ENCODE peak calls at places on chromosomes 2 and 18, in seven cellular contexts. B is dorsolateral prefrontal cortex, O is brain microvascular endothelial cell, A is AG04450, E is spleen, Q is left ventricle myocardium inferior, J is NB4. G is an unnamed sample.

GRCh38 chr18:52387246-52387645 is 47.2 kb downstream of the DCC start:
- DNase-seq in J (no peak), B (no peak), O (no peak), E (no peak), A (no peak), Q (no peak), G (no peak)

GRCh38 chr2:29041161-29041660 is 33.1 kb downstream of the PCARE start:
- DNase-seq in A (no peak), O (no peak), E (no peak), J (no peak), B (no peak), Q (no peak), G (no peak)

GRCh38 chr2:85326406-85326945 is 1.3 kb downstream of the TGOLN2 start:
- DNase-seq in O (no peak), E (peak), J (peak), B (no peak), Q (no peak), A (no peak), G (no peak)

GRCh38 chr2:104408266-104408665 is 445.6 kb upstream of the POU3F3 start:
- DNase-seq in B (no peak), Q (no peak), J (no peak), E (no peak), O (no peak), A (no peak), G (no peak)

GRCh38 chr18:74303936-74304335 is 11.7 kb upstream of the C18orf63 start:
- DNase-seq in B (no peak), Q (no peak), A (no peak), O (peak), E (no peak), J (no peak), G (no peak)

GRCh38 chr2:58739033-58739432 is 497.9 kb upstream of the FANCL start:
- DNase-seq in B (no peak), A (no peak), Q (no peak), O (no peak), J (no peak), E (no peak), G (no peak)

GRCh38 chr2:26562811-26563645 is 78.1 kb downstream of the CIB4 start:
- DNase-seq in B (no peak), Q (no peak), A (no peak), O (no peak), J (no peak), E (peak), G (no peak)

GRCh38 chr18:58087928-58088722 is 44.1 kb downstream of the NEDD4L start:
- DNase-seq in B (no peak), E (no peak), A (no peak), Q (no peak), O (no peak), J (peak), G (no peak)

GRCh38 chr2:129862668-129863067 is 116.8 kb upstream of the RAB6C start:
- DNase-seq in J (peak), Q (no peak), B (no peak), A (no peak), O (no peak), E (no peak), G (no peak)

GRCh38 chr2:202932425-202933138 is 20.5 kb downstream of the CARF start:
- DNase-seq in B (no peak), A (no peak), J (no peak), E (no peak), Q (no peak), O (no peak), G (no peak)

GRCh38 chr2:191907091-191907490 is 60.2 kb upstream of the CAVIN2 start:
- DNase-seq in A (no peak), E (no peak), J (no peak), B (no peak), O (no peak), Q (no peak), G (no peak)

GRCh38 chr2:69305712-69306611 is 81.1 kb downstream of the GFPT1 start:
- DNase-seq in E (no peak), J (peak), B (no peak), A (no peak), Q (peak), O (no peak), G (no peak)

GRCh38 chr2:152493417-152493816 is 158.4 kb downstream of the FMNL2 start:
- DNase-seq in Q (no peak), A (no peak), B (no peak), O (no peak), J (peak), E (no peak), G (no peak)

GRCh38 chr2:65017335-65017734 is 28.1 kb downstream of the SLC1A4 start:
- DNase-seq in E (no peak), A (no peak), J (peak), Q (no peak), B (no peak), O (no peak), G (no peak)

GRCh38 chr2:36456227-36456788 is 100.7 kb downstream of the CRIM1 start:
- DNase-seq in Q (peak), J (no peak), B (peak), O (peak), E (peak), A (no peak), G (peak)

GRCh38 chr18:28781616-28782362 is 604.9 kb upstream of the CDH2 start:
- DNase-seq in E (no peak), O (no peak), B (no peak), J (no peak), A (no peak), Q (no peak), G (no peak)

GRCh38 chr18:41639218-41639617 is 315.8 kb upstream of the PIK3C3 start:
- DNase-seq in Q (no peak), E (no peak), J (no peak), O (no peak), B (no peak), A (no peak), G (no peak)

GRCh38 chr18:76941284-76941683 is 118.9 kb downstream of the ZNF236 start:
- DNase-seq in J (no peak), Q (no peak), A (no peak), O (no peak), B (no peak), E (peak), G (no peak)

GRCh38 chr18:76938619-76939018 is 116.3 kb downstream of the ZNF236 start:
- DNase-seq in B (no peak), Q (no peak), E (peak), O (no peak), A (no peak), J (no peak), G (no peak)

GRCh38 chr18:76935722-76936337 is 113.5 kb downstream of the ZNF236 start:
- DNase-seq in O (no peak), A (no peak), E (no peak), Q (no peak), J (no peak), B (no peak), G (no peak)

GRCh38 chr18:76937597-76937996 is 115.2 kb downstream of the ZNF236 start:
- DNase-seq in J (no peak), B (no peak), Q (no peak), E (no peak), A (no peak), O (no peak), G (no peak)

DNA sequence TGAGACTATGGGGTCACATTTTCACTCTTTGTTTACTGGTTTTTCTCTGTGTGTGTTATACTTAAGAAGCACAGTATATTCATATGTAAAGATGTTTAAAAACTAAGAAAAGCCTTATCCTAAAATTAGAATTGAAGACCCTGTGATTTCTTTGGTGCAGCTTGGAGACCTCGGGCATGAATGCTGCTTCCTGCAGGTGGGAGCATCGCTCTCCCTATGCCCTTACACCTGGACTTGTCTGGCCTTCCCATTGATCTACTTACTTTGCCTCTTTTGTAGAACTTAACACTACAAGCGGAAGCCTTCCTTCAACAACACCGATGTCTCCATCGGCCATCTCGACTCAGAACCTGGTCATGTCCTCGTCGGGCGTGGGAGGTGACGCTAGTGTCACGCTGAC is 114.5 kb downstream of the ZNF236 start:
- DNase-seq in B (no peak), J (no peak), O (no peak), E (no peak), Q (no peak), A (no peak), G (no peak)
- TF ChIP-seq CTCF in B (no peak), J (no peak), O (no peak), E (no peak), Q (no peak), A (no peak), G (no peak)

GRCh38 chr2:126655500-126656310 is at the start of gene GYPC:
- DNase-seq in J (peak), O (peak), A (peak), Q (peak), B (no peak), E (peak), G (peak)
- TF ChIP-seq CTCF in J (no peak), O (no peak), A (no peak), Q (no peak), B (no peak), E (no peak), G (no peak)

DNA sequence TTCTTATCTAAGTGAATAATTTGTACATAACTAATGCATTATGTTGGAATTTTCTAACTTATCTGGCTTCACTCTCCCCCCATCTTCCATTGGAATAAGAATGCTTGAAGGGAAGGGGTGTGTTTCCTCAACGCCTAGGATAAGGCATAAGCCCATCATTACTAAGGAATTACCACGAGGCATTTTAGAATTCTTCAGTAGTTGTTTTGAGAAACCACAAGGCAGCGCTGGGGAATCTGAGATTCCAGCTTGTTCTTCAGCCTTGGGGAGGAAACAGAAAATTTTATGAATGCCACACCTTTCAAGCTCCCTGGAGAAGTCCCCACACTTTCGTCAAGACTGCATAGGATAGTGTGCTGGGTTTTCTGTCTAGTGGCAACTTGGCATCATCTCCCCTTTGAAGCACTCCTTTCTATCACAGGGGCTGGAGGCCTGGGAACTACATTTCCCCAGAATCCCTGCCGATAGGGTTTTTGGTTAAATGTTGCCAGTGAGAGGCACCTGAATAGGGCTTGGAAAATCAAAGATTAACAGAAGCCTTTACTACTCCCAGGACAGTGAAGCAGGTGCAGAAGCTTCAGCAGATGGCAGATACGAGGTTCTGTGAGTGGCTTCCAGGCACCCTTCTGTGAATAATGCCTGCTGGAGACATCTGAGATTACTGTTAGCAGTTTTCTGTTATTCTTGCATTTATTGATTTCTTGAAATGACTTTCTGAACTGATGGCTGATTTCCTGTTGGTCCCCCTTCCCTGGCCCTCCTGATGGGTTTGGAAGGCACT is 192.7 kb upstream of the REV1 start:
- DNase-seq in B (no peak), E (no peak), Q (no peak), O (peak), J (no peak), A (no peak), G (no peak)
- TF ChIP-seq CTCF in B (no peak), E (no peak), Q (no peak), O (no peak), J (no peak), A (no peak), G (no peak)

GRCh38 chr18:40159141-40160017 is 1795.7 kb upstream of the PIK3C3 start:
- DNase-seq in Q (no peak), A (no peak), J (peak), B (no peak), E (no peak), O (peak), G (no peak)
- TF ChIP-seq CTCF in Q (peak), A (peak), J (peak), B (peak), E (no peak), O (peak), G (no peak)

DNA sequence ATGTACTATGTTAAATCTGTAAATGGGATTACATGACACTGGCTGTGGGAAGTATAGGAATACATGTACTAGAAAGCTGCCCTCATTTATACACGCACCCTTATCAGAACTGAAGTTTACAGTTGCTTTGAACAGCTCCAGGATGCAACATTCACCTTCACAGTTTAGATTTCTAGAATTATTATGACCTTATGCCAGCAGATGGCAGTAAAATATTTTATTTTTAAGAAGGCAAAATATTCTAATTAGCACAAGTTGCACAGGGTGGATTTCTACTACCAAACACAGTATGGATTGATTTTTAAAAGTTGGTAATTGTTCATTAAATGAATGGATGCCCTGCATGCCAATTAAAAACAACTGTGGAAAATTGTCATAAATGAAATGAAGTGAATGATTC is 670.4 kb downstream of the KCNJ3 start:
- DNase-seq in A (no peak), Q (no peak), O (no peak), B (no peak), E (no peak), J (peak), G (no peak)
- TF ChIP-seq CTCF in A (no peak), Q (no peak), O (no peak), B (peak), E (peak), J (no peak), G (peak)

DNA sequence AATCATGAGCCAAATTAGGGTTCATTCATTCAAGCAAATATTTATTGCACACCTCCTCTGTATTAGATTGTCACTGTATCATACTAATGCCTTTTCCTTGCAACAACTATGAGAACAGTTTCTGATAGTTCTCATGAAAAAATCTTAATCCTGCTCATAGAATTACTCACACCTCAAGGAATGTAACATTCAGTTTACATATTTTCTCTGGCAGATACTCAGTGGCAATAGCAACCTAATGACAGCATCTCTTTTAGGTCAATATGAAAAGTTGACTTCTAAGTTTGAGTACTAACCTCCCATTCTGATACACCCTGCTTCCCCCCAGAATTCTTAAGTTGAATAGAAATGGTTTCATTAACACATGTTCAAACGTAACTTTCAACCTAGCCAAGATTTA is 132.0 kb downstream of the VWC2L start:
- DNase-seq in A (peak), E (no peak), Q (no peak), B (no peak), J (no peak), O (peak), G (no peak)
- TF ChIP-seq CTCF in A (no peak), E (no peak), Q (no peak), B (no peak), J (no peak), O (no peak), G (no peak)

GRCh38 chr2:31089645-31090044 is 48.6 kb downstream of the GALNT14 start:
- DNase-seq in E (no peak), B (no peak), O (no peak), J (no peak), Q (no peak), A (no peak), G (no peak)
- TF ChIP-seq CTCF in E (no peak), B (no peak), O (no peak), J (no peak), Q (peak), A (no peak), G (peak)

DNA sequence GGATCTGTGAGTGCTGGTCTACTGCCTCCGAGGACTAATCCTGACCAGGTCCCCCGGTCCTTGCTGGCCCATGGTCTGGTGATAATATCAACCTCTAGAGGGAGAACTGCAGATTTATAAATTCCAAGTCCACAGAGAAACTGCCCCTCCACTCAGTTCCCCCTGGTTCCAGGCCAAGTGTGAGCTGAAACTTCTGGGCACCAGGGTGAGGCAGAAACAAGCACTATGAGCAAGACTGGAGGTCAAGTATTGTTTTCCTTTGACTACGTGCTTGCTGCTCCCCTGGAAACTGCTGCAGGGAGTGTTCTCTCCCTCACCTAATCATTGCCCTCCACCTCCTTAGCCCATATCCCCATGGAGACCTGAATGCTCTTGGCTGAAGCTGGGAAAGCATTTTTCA is 135.3 kb downstream of the RDH14 start:
- DNase-seq in A (no peak), E (no peak), O (no peak), J (no peak), B (no peak), Q (no peak), G (no peak)
- TF ChIP-seq CTCF in A (peak), E (no peak), O (peak), J (no peak), B (no peak), Q (no peak), G (no peak)

GRCh38 chr2:160015746-160016145 is 46.7 kb downstream of the PLA2R1 start:
- DNase-seq in O (no peak), Q (no peak), B (no peak), E (no peak), J (no peak), A (no peak), G (no peak)

GRCh38 chr2:160019374-160020098 is 42.9 kb downstream of the PLA2R1 start:
- DNase-seq in O (no peak), B (no peak), J (no peak), A (no peak), Q (no peak), E (no peak), G (no peak)

GRCh38 chr2:160010361-160011145 is 51.9 kb downstream of the PLA2R1 start:
- DNase-seq in Q (no peak), E (no peak), A (no peak), B (no peak), O (no peak), J (no peak), G (peak)

DNA sequence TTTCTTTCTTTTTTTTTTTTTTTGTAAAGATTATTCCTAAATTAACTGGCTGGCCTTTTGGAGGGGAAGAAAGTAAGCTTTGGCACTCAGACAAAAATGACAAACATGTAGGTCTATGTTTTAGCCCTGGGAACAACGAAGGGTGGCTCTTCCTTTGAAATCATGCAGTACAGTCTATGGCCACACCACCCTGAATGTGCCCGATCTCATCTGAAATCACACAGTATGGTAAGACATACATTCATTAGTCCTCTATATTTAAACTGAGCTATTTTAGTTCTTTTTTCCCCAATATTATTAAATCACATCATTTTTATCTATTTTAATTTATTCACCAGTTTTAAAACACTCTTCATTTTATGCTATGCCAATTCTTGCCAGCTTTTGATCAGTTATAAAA is 48.2 kb downstream of the PLA2R1 start:
- DNase-seq in J (no peak), O (no peak), A (no peak), B (no peak), E (no peak), Q (no peak), G (no peak)
- TF ChIP-seq CTCF in J (no peak), O (no peak), A (no peak), B (no peak), E (no peak), Q (no peak), G (no peak)

G was measured in AG09319.